ENCODE peak calls at places on chromosome 4, in ten cellular contexts. One of them, this sample, is unnamed.

GRCh38 chr4:28621541-28621940 is 1760.9 kb downstream of the STIM2 start:
- DNase-seq in lung: no peak
- DNase-seq in left lung: no peak
- DNase-seq in heart left ventricle: no peak
- DNase-seq in choroid plexus epithelial cell: no peak
- DNase-seq in epithelial cell of esophagus: peak
- DNase-seq in AG09309: no peak
- DNase-seq in pancreas: no peak
- DNase-seq in upper lobe of right lung: no peak
- DNase-seq in uterus: no peak
- DNase-seq in this sample: no peak

GRCh38 chr4:67861513-67861912 is 22.3 kb downstream of the TMPRSS11D start:
- DNase-seq in upper lobe of right lung: no peak
- DNase-seq in AG09309: no peak
- DNase-seq in lung: no peak
- DNase-seq in left lung: no peak
- DNase-seq in choroid plexus epithelial cell: peak
- DNase-seq in pancreas: no peak
- DNase-seq in heart left ventricle: no peak
- DNase-seq in epithelial cell of esophagus: peak
- DNase-seq in uterus: no peak
- DNase-seq in this sample: no peak

GRCh38 chr4:47075241-47075640 is 43.9 kb downstream of the GABRB1 start:
- DNase-seq in AG09309: no peak
- DNase-seq in pancreas: no peak
- DNase-seq in uterus: no peak
- DNase-seq in heart left ventricle: no peak
- DNase-seq in lung: no peak
- DNase-seq in epithelial cell of esophagus: peak
- DNase-seq in choroid plexus epithelial cell: peak
- DNase-seq in left lung: no peak
- DNase-seq in upper lobe of right lung: no peak
- DNase-seq in this sample: no peak

GRCh38 chr4:10589808-10590207 is 94.8 kb downstream of the CLNK start:
- DNase-seq in left lung: no peak
- DNase-seq in heart left ventricle: no peak
- DNase-seq in choroid plexus epithelial cell: peak
- DNase-seq in AG09309: no peak
- DNase-seq in pancreas: no peak
- DNase-seq in uterus: no peak
- DNase-seq in upper lobe of right lung: no peak
- DNase-seq in lung: no peak
- DNase-seq in epithelial cell of esophagus: no peak
- DNase-seq in this sample: no peak

GRCh38 chr4:173537628-173538147 is 7.7 kb upstream of the HAND2 start:
- DNase-seq in choroid plexus epithelial cell: no peak
- DNase-seq in uterus: no peak
- DNase-seq in heart left ventricle: no peak
- DNase-seq in pancreas: no peak
- DNase-seq in AG09309: no peak
- DNase-seq in epithelial cell of esophagus: no peak
- DNase-seq in upper lobe of right lung: no peak
- DNase-seq in left lung: no peak
- DNase-seq in lung: no peak
- DNase-seq in this sample: no peak

GRCh38 chr4:99679976-99680375 is 22.3 kb upstream of the C4orf54 start:
- DNase-seq in epithelial cell of esophagus: no peak
- DNase-seq in lung: no peak
- DNase-seq in choroid plexus epithelial cell: no peak
- DNase-seq in left lung: no peak
- DNase-seq in uterus: no peak
- DNase-seq in pancreas: no peak
- DNase-seq in heart left ventricle: no peak
- DNase-seq in upper lobe of right lung: no peak
- DNase-seq in AG09309: no peak
- DNase-seq in this sample: no peak

GRCh38 chr4:159048166-159048886 is 54.6 kb upstream of the RAPGEF2 start:
- DNase-seq in left lung: peak
- DNase-seq in epithelial cell of esophagus: peak
- DNase-seq in upper lobe of right lung: peak
- DNase-seq in pancreas: peak
- DNase-seq in choroid plexus epithelial cell: peak
- DNase-seq in uterus: peak
- DNase-seq in AG09309: no peak
- DNase-seq in lung: peak
- DNase-seq in heart left ventricle: peak
- DNase-seq in this sample: no peak

GRCh38 chr4:128337863-128338262 is 50.2 kb upstream of the PGRMC2 start:
- DNase-seq in left lung: no peak
- DNase-seq in heart left ventricle: no peak
- DNase-seq in AG09309: no peak
- DNase-seq in lung: no peak
- DNase-seq in choroid plexus epithelial cell: no peak
- DNase-seq in pancreas: no peak
- DNase-seq in epithelial cell of esophagus: no peak
- DNase-seq in upper lobe of right lung: no peak
- DNase-seq in uterus: no peak
- DNase-seq in this sample: no peak

GRCh38 chr4:2813446-2814405 is 20.8 kb downstream of the SH3BP2 start:
- DNase-seq in AG09309: no peak
- DNase-seq in heart left ventricle: no peak
- DNase-seq in lung: no peak
- DNase-seq in pancreas: no peak
- DNase-seq in upper lobe of right lung: no peak
- DNase-seq in epithelial cell of esophagus: no peak
- DNase-seq in left lung: no peak
- DNase-seq in choroid plexus epithelial cell: no peak
- DNase-seq in uterus: no peak
- DNase-seq in this sample: no peak

DNA sequence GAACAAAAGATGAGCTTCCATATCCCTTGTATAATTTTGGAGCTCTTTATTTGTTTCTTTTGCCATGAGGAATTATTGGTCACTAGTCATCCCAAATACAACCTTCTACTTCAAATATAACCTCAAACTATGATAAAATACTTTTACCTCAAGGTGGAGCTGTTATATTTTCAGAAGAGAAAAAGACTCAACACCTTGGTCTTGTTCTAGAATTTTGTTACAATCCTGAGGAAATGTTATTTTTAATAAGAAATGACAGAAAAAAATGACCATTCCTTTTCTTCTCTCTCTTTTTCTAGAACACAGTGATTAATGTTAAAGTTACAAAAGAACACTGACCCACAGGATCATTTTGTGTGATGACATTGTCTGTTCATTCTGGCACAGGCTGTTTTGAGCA is 159.5 kb upstream of the CTSO start:
- DNase-seq in left lung: no peak
- DNase-seq in pancreas: no peak
- DNase-seq in upper lobe of right lung: no peak
- DNase-seq in AG09309: no peak
- DNase-seq in lung: no peak
- DNase-seq in uterus: no peak
- DNase-seq in epithelial cell of esophagus: peak
- DNase-seq in choroid plexus epithelial cell: no peak
- DNase-seq in heart left ventricle: no peak
- DNase-seq in this sample: no peak
- TF ChIP-seq CTCF in left lung: no peak
- TF ChIP-seq CTCF in pancreas: no peak
- TF ChIP-seq CTCF in upper lobe of right lung: no peak
- TF ChIP-seq CTCF in AG09309: peak
- TF ChIP-seq CTCF in lung: no peak
- TF ChIP-seq CTCF in uterus: peak
- TF ChIP-seq CTCF in epithelial cell of esophagus: peak
- TF ChIP-seq CTCF in choroid plexus epithelial cell: peak
- TF ChIP-seq CTCF in heart left ventricle: peak
- TF ChIP-seq CTCF in this sample: peak

GRCh38 chr4:145180298-145181090 is at the start of gene OTUD4:
- DNase-seq in AG09309: peak
- DNase-seq in epithelial cell of esophagus: peak
- DNase-seq in heart left ventricle: peak
- DNase-seq in uterus: peak
- DNase-seq in upper lobe of right lung: peak
- DNase-seq in choroid plexus epithelial cell: peak
- DNase-seq in lung: peak
- DNase-seq in left lung: peak
- DNase-seq in pancreas: peak
- DNase-seq in this sample: peak
- TF ChIP-seq CTCF in AG09309: peak
- TF ChIP-seq CTCF in epithelial cell of esophagus: no peak
- TF ChIP-seq CTCF in heart left ventricle: no peak
- TF ChIP-seq CTCF in uterus: peak
- TF ChIP-seq CTCF in upper lobe of right lung: peak
- TF ChIP-seq CTCF in choroid plexus epithelial cell: no peak
- TF ChIP-seq CTCF in lung: no peak
- TF ChIP-seq CTCF in left lung: no peak
- TF ChIP-seq CTCF in pancreas: no peak
- TF ChIP-seq CTCF in this sample: peak

DNA sequence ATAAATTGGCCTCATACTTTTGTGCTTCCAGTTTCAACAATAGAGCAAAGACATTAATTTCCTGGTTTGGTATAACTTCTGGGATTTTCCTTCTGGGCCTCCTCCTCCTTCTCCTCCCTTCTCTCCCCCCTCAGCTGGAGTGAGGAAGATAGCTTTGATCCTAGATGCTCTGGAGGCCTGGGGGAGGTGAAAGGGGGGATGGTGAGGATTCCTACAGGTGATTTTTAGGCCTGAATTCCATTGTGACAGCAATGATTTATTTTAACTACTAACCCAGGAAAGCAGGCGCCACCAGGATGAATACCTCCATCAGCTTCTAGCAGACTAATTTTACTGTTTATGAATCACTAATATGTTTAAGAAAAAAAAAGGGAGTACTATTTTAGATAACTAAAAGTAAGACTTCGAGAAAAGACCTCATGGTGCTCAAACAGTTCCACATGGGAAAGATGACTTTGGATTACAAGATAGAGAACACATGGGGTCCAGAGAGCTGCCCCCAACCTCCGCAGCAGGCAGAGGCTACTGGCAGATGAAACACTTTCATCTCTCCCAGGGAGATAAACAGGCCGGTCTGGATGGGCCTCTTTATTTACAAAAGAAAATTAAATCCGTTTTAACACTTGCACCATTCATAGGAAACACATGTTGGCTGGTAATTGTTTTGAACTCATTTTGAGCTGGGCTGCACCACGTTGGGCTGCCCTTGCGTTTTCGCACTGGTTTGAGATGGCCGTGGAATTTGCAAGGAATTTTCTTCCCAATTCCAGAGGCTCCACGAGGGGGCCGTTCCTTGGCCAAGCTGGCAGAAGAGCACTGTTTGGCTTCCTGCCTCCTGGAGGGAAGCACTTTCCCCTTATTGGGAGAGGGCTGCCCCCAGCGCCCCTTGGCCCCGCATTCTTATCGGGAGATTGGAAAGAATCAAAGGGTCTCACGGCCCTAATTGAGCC is 125.1 kb upstream of the STX18 start:
- DNase-seq in lung: no peak
- DNase-seq in upper lobe of right lung: no peak
- DNase-seq in heart left ventricle: no peak
- DNase-seq in uterus: peak
- DNase-seq in epithelial cell of esophagus: no peak
- DNase-seq in pancreas: no peak
- DNase-seq in AG09309: no peak
- DNase-seq in left lung: no peak
- DNase-seq in choroid plexus epithelial cell: peak
- DNase-seq in this sample: no peak
- TF ChIP-seq CTCF in lung: no peak
- TF ChIP-seq CTCF in upper lobe of right lung: no peak
- TF ChIP-seq CTCF in heart left ventricle: no peak
- TF ChIP-seq CTCF in uterus: no peak
- TF ChIP-seq CTCF in epithelial cell of esophagus: no peak
- TF ChIP-seq CTCF in pancreas: no peak
- TF ChIP-seq CTCF in AG09309: peak
- TF ChIP-seq CTCF in left lung: no peak
- TF ChIP-seq CTCF in choroid plexus epithelial cell: peak
- TF ChIP-seq CTCF in this sample: peak

GRCh38 chr4:186039697-186040096 is 29.3 kb upstream of the TLR3 start:
- DNase-seq in choroid plexus epithelial cell: no peak
- DNase-seq in lung: peak
- DNase-seq in upper lobe of right lung: no peak
- DNase-seq in heart left ventricle: no peak
- DNase-seq in epithelial cell of esophagus: peak
- DNase-seq in left lung: no peak
- DNase-seq in pancreas: no peak
- DNase-seq in AG09309: no peak
- DNase-seq in uterus: peak
- DNase-seq in this sample: no peak
- TF ChIP-seq CTCF in choroid plexus epithelial cell: no peak
- TF ChIP-seq CTCF in lung: no peak
- TF ChIP-seq CTCF in upper lobe of right lung: no peak
- TF ChIP-seq CTCF in heart left ventricle: no peak
- TF ChIP-seq CTCF in epithelial cell of esophagus: no peak
- TF ChIP-seq CTCF in left lung: no peak
- TF ChIP-seq CTCF in pancreas: no peak
- TF ChIP-seq CTCF in AG09309: no peak
- TF ChIP-seq CTCF in uterus: no peak
- TF ChIP-seq CTCF in this sample: no peak

GRCh38 chr4:48340905-48341775 is at the start of gene SLAIN2:
- DNase-seq in lung: peak
- DNase-seq in heart left ventricle: peak
- DNase-seq in left lung: peak
- DNase-seq in uterus: peak
- DNase-seq in choroid plexus epithelial cell: peak
- DNase-seq in pancreas: peak
- DNase-seq in AG09309: peak
- DNase-seq in upper lobe of right lung: peak
- DNase-seq in epithelial cell of esophagus: peak
- DNase-seq in this sample: peak
- TF ChIP-seq CTCF in lung: no peak
- TF ChIP-seq CTCF in heart left ventricle: peak
- TF ChIP-seq CTCF in left lung: peak
- TF ChIP-seq CTCF in uterus: no peak
- TF ChIP-seq CTCF in choroid plexus epithelial cell: peak
- TF ChIP-seq CTCF in pancreas: no peak
- TF ChIP-seq CTCF in AG09309: peak
- TF ChIP-seq CTCF in upper lobe of right lung: peak
- TF ChIP-seq CTCF in epithelial cell of esophagus: peak
- TF ChIP-seq CTCF in this sample: peak

GRCh38 chr4:74969507-74970474 is 36.9 kb downstream of the PARM1 start:
- DNase-seq in left lung: no peak
- DNase-seq in epithelial cell of esophagus: no peak
- DNase-seq in choroid plexus epithelial cell: no peak
- DNase-seq in upper lobe of right lung: no peak
- DNase-seq in heart left ventricle: peak
- DNase-seq in uterus: no peak
- DNase-seq in pancreas: peak
- DNase-seq in AG09309: no peak
- DNase-seq in lung: no peak
- DNase-seq in this sample: no peak
- TF ChIP-seq CTCF in left lung: no peak
- TF ChIP-seq CTCF in epithelial cell of esophagus: no peak
- TF ChIP-seq CTCF in choroid plexus epithelial cell: no peak
- TF ChIP-seq CTCF in upper lobe of right lung: no peak
- TF ChIP-seq CTCF in heart left ventricle: peak
- TF ChIP-seq CTCF in uterus: no peak
- TF ChIP-seq CTCF in pancreas: no peak
- TF ChIP-seq CTCF in AG09309: no peak
- TF ChIP-seq CTCF in lung: no peak
- TF ChIP-seq CTCF in this sample: peak

DNA sequence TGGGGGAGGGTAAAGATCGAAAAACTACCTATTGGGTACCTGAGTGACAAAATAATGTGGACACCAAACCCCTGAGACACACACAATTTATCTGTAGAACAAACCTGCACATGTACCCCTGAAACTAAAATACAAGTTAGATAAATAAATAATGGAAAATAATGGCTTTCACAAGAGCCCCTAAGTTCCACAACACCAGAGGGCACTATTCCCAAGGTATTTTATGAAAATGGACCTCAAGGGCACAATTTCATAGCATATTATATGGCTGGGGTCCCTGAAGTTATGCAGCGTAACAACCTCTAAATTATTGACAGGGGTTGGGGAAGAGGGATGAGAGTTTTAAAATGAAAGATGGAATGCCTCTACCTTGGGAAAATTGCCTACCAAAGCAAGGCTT is 81.3 kb upstream of the TMEM33 start:
- DNase-seq in epithelial cell of esophagus: no peak
- DNase-seq in upper lobe of right lung: no peak
- DNase-seq in lung: no peak
- DNase-seq in heart left ventricle: no peak
- DNase-seq in uterus: no peak
- DNase-seq in left lung: no peak
- DNase-seq in pancreas: no peak
- DNase-seq in AG09309: no peak
- DNase-seq in choroid plexus epithelial cell: peak
- DNase-seq in this sample: no peak
- TF ChIP-seq CTCF in epithelial cell of esophagus: no peak
- TF ChIP-seq CTCF in upper lobe of right lung: no peak
- TF ChIP-seq CTCF in lung: no peak
- TF ChIP-seq CTCF in heart left ventricle: no peak
- TF ChIP-seq CTCF in uterus: no peak
- TF ChIP-seq CTCF in left lung: no peak
- TF ChIP-seq CTCF in pancreas: no peak
- TF ChIP-seq CTCF in AG09309: peak
- TF ChIP-seq CTCF in choroid plexus epithelial cell: peak
- TF ChIP-seq CTCF in this sample: peak